ENCODE peak calls at places on chromosome 13, in six cellular contexts. K is fibroblast of pulmonary artery; N is T47D; R is NCI-H345; B is activated CD4-positive, alpha-beta T cell treated with anti-CD3 and anti-CD28 coated beads for 24 hours; O is natural killer cell. V is an unnamed sample.

GRCh38 chr13:23547000-23547590 is 23.1 kb upstream of the TNFRSF19 start:
- DNase-seq in R (no peak), B (no peak), O (no peak), N (no peak), K (peak; percentile 47), V (no peak)

GRCh38 chr13:48412881-48413351 is at the start of gene LPAR6:
- DNase-seq in B (no peak), K (peak; percentile 88), N (peak; percentile 20), R (no peak), O (no peak), V (no peak)

GRCh38 chr13:28357247-28357825 is 137.6 kb downstream of the FLT1 start:
- DNase-seq in N (no peak), O (no peak), K (no peak), B (no peak), R (no peak), V (no peak)

GRCh38 chr13:97810152-97810551 is 143.3 kb upstream of the IPO5 start:
- DNase-seq in O (no peak), R (peak; percentile 22), N (no peak), B (no peak), K (peak; percentile 50), V (no peak)

GRCh38 chr13:107192289-107192688 is 624.4 kb upstream of the ARGLU1 start:
- DNase-seq in N (no peak), R (no peak), B (no peak), O (no peak), K (no peak), V (no peak)

GRCh38 chr13:42041684-42042035 is 6.8 kb upstream of the DGKH start:
- DNase-seq in R (peak; percentile 31), O (no peak), B (no peak), N (peak; percentile 60), K (peak; percentile 73), V (no peak)

GRCh38 chr13:44815507-44816074 is 173.7 kb downstream of the NUFIP1 start:
- DNase-seq in O (no peak), R (no peak), N (no peak), K (peak; percentile 98), B (peak; percentile 10), V (no peak)

GRCh38 chr13:113187905-113188595 is 20.4 kb downstream of the PCID2 start:
- DNase-seq in B (no peak), K (no peak), N (no peak), R (no peak), O (no peak), V (no peak)

GRCh38 chr13:112722433-112723250 is 32.8 kb downstream of the ATP11A start:
- DNase-seq in O (no peak), K (peak; percentile 88), B (no peak), N (peak; percentile 35), R (no peak), V (no peak)

GRCh38 chr13:49210669-49211068 is 9.5 kb upstream of the MLNR start:
- DNase-seq in B (no peak), R (no peak), O (no peak), K (no peak), N (no peak), V (no peak)

GRCh38 chr13:110784748-110785147 is 71.2 kb downstream of the ING1 start:
- DNase-seq in K (no peak), O (no peak), R (no peak), N (no peak), B (no peak), V (no peak)

GRCh38 chr13:101155920-101156319 is 260.4 kb downstream of the NALCN start:
- DNase-seq in K (no peak), R (no peak), B (no peak), N (no peak), O (no peak), V (no peak)

GRCh38 chr13:60162096-60162495 is 1.6 kb downstream of the DIAPH3 start:
- DNase-seq in R (no peak), K (no peak), O (no peak), N (no peak), B (no peak), V (no peak)

GRCh38 chr13:83516781-83517180 is 365.5 kb downstream of the SLITRK1 start:
- DNase-seq in R (no peak), O (no peak), B (no peak), N (no peak), K (no peak), V (no peak)

GRCh38 chr13:19057588-19058340 is 123.9 kb downstream of the TUBA3C start:
- DNase-seq in O (no peak), B (no peak), N (no peak), R (no peak), K (no peak), V (no peak)

GRCh38 chr13:109871018-109871370 is 84.6 kb upstream of the IRS2 start:
- DNase-seq in N (no peak), R (no peak), O (no peak), B (no peak), K (peak; percentile 13), V (no peak)

GRCh38 chr13:113544896-113545295 is 39.7 kb upstream of the TFDP1 start:
- DNase-seq in N (no peak), K (no peak), O (no peak), B (no peak), R (no peak), V (no peak)

GRCh38 chr13:66364346-66364745 is 865.8 kb downstream of the PCDH9 start:
- DNase-seq in N (no peak), O (no peak), R (no peak), K (no peak), B (no peak), V (no peak)

GRCh38 chr13:72960541-72960940 is 98.3 kb upstream of the KLF5 start:
- DNase-seq in B (no peak), K (no peak), N (peak; percentile 21), O (no peak), R (peak; percentile 94), V (no peak)

GRCh38 chr13:40221460-40222201 is 444.8 kb downstream of the FOXO1 start:
- DNase-seq in R (no peak), N (no peak), O (peak; percentile 24), K (peak; percentile 69), B (no peak), V (no peak)

GRCh38 chr13:110554946-110555345 is 6.6 kb downstream of the RAB20 start:
- DNase-seq in O (no peak), R (no peak), N (no peak), K (no peak), B (no peak), V (no peak)

GRCh38 chr13:107563099-107563925 is 652.0 kb downstream of the LIG4 start:
- DNase-seq in K (no peak), N (no peak), R (no peak), B (no peak), O (no peak), V (no peak)